ENCODE peak calls at places on chromosomes 6 and 20, in six cellular contexts. N is A549, R is K562, P is upper lobe of left lung, X is GM12878, H is HepG2. Z is an unnamed sample.

GRCh38 chr6:21987501-21987957 is 309.3 kb downstream of the PRL start:
- ATAC-seq in X (peak; percentile 38), H (no peak), N (no peak), P (peak; percentile 83), R (peak; percentile 84), Z (peak; percentile 93)

GRCh38 chr6:31639449-31639861 is 13.0 kb downstream of the BAG6 start:
- ATAC-seq in N (no peak), H (peak; percentile 4), X (no peak), P (no peak), R (no peak), Z (no peak)

GRCh38 chr20:52104546-52105044 is 87.0 kb downstream of the ZFP64 start:
- ATAC-seq in H (no peak), P (no peak), R (no peak), N (peak; percentile 12), X (no peak), Z (no peak)

GRCh38 chr20:18973499-18974173 is 160.1 kb downstream of the SCP2D1 start:
- ATAC-seq in N (no peak), X (no peak), H (no peak), P (peak; percentile 49), R (no peak), Z (peak; percentile 92)

GRCh38 chr20:60262967-60263603 is 304.9 kb downstream of the CDH26 start:
- ATAC-seq in H (peak; percentile 57), X (no peak), R (peak; percentile 80), N (no peak), P (no peak), Z (no peak)

GRCh38 chr6:17484201-17484606 is 90.8 kb downstream of the CAP2 start:
- ATAC-seq in N (no peak), P (no peak), R (no peak), X (no peak), H (no peak), Z (no peak)

GRCh38 chr6:3351105-3351676 is 92.4 kb downstream of the PSMG4 start:
- ATAC-seq in P (no peak), R (no peak), N (no peak), H (no peak), X (no peak), Z (no peak)

GRCh38 chr6:28747083-28747630 is 176.6 kb downstream of the TRIM27 start:
- ATAC-seq in N (peak; percentile 58), R (peak; percentile 10), H (peak; percentile 18), X (no peak), P (no peak), Z (no peak)

GRCh38 chr6:147973806-147974205 is 368.8 kb upstream of the SASH1 start:
- ATAC-seq in P (no peak), R (no peak), N (no peak), X (no peak), H (no peak), Z (no peak)

GRCh38 chr6:6542357-6542756 is 46.2 kb upstream of the LY86 start:
- ATAC-seq in R (no peak), X (no peak), N (no peak), P (no peak), H (no peak), Z (no peak)

GRCh38 chr6:157748839-157749571 is 74.0 kb upstream of the SNX9 start:
- ATAC-seq in R (no peak), H (no peak), N (no peak), P (no peak), X (no peak), Z (no peak)

GRCh38 chr20:2386516-2387179 is 5.9 kb downstream of the TGM6 start:
- ATAC-seq in R (no peak), N (no peak), P (no peak), H (no peak), X (no peak), Z (no peak)

GRCh38 chr6:148140772-148141557 is 201.7 kb upstream of the SASH1 start:
- ATAC-seq in N (peak; percentile 74), R (no peak), X (no peak), P (no peak), H (no peak), Z (no peak)

GRCh38 chr6:31826793-31827285 is 699 bp upstream of the HSPA1B start:
- ATAC-seq in R (peak; percentile 33), N (peak; percentile 50), X (peak; percentile 39), H (no peak), P (peak; percentile 81), Z (peak; percentile 70)

GRCh38 chr20:25033941-25034335 is 24.0 kb downstream of the ACSS1 start:
- ATAC-seq in N (no peak), X (no peak), H (no peak), P (no peak), R (no peak), Z (no peak)

GRCh38 chr20:46683939-46684750 is 5.1 kb downstream of the TP53RK start:
- ATAC-seq in H (no peak), R (peak; percentile 92), P (peak; percentile 76), X (no peak), N (no peak), Z (peak; percentile 73)

GRCh38 chr20:54340206-54340605 is 132.3 kb downstream of the PFDN4 start:
- ATAC-seq in P (no peak), X (no peak), H (no peak), N (no peak), R (no peak), Z (no peak)

GRCh38 chr6:67689329-67689728 is 945.8 kb upstream of the ADGRB3 start:
- ATAC-seq in R (no peak), X (no peak), H (no peak), N (no peak), P (no peak), Z (no peak)

GRCh38 chr20:57547250-57547649 is 13.7 kb upstream of the PCK1 start:
- ATAC-seq in R (no peak), N (peak; percentile 55), X (no peak), H (peak; percentile 54), P (no peak), Z (no peak)

GRCh38 chr6:54063228-54063539 is 48.1 kb upstream of the MLIP start:
- ATAC-seq in H (no peak), P (no peak), R (no peak), X (no peak), N (no peak), Z (no peak)

GRCh38 chr6:39173276-39173675 is 56.0 kb downstream of the KCNK5 start:
- ATAC-seq in N (no peak), P (no peak), X (no peak), R (no peak), H (no peak), Z (no peak)

GRCh38 chr6:130010387-130010786 is 8.0 kb upstream of the L3MBTL3 start:
- ATAC-seq in X (no peak), N (no peak), H (no peak), P (no peak), R (no peak), Z (no peak)

GRCh38 chr20:61821698-61822097 is 244.0 kb downstream of the TAF4 start:
- ATAC-seq in N (no peak), R (no peak), P (no peak), H (no peak), X (no peak), Z (no peak)

GRCh38 chr20:56752274-56752673 is 123.2 kb downstream of the TFAP2C start:
- ATAC-seq in N (peak; percentile 47), X (no peak), P (no peak), H (no peak), R (no peak), Z (no peak)

GRCh38 chr6:10800810-10801209 is 37.5 kb downstream of the MAK start:
- ATAC-seq in N (peak; percentile 71), P (no peak), R (peak; percentile 24), X (no peak), H (peak; percentile 85), Z (no peak)

GRCh38 chr6:119348308-119349040 is 1.1 kb downstream of the MAN1A1 start:
- ATAC-seq in H (peak; percentile 46), N (no peak), X (peak; percentile 2), R (peak; percentile 1), P (no peak), Z (no peak)

DNA sequence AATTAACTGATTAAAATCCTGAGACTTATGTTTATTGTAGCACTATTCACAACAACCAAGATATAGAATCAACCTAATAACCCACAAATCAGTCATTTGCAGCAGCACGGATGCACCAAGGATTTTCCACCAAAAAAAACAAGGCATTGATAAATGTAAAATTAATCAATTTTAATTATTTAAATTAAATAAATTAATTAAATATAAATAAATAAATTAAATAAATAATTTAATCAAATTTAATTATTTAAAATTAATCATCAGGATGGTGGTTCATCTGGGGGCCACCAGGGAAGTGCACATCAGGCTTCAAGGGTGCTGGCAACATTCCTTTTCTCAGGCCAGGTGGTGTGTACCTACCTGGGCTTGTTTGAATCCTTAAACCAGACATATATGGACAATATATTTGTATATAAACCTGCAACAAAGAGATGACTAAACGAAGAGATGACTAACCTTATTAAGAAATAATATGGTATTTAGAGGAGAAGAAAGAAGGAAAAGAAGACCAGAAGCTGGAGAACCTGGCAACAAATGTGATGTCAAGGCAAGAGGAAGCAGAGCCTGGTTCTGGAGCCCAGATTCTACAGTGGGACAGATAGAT is 89.2 kb downstream of the CD164 start:
- ATAC-seq in H (no peak), X (no peak), R (no peak), P (no peak), N (no peak), Z (no peak)
- TF ChIP-seq EP300 in H (no peak), X (no peak), R (no peak), P (no peak), N (no peak), Z (no peak)

GRCh38 chr6:155436981-155437749 is 18.5 kb downstream of the NOX3 start:
- ATAC-seq in P (no peak), N (no peak), H (no peak), R (no peak), X (no peak), Z (no peak)
- TF ChIP-seq EP300 in P (no peak), N (no peak), H (no peak), R (no peak), X (no peak), Z (no peak)

DNA sequence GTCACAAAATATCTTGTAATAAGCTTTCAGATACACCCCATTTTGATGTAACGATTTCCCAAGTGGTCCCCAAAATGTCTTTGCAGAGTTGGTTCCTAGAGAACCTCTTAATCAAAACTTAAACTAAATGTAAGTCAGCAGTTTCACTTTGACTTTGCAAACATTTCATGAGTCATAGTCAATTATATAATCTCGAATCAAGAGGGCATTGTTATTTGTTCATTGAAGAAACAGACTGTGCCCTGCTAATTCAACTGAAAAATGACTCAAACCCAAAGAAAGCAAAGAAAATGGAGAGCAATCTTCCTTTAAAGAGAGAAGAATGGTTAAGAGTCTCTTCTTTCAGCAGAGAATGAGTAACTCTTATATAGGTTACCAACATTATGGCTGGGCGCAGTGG is 58.3 kb downstream of the IPCEF1 start:
- ATAC-seq in N (no peak), X (peak; percentile 74), R (no peak), H (no peak), P (no peak), Z (no peak)
- TF ChIP-seq EP300 in N (no peak), X (peak; percentile 62), R (no peak), H (no peak), P (no peak), Z (no peak)

DNA sequence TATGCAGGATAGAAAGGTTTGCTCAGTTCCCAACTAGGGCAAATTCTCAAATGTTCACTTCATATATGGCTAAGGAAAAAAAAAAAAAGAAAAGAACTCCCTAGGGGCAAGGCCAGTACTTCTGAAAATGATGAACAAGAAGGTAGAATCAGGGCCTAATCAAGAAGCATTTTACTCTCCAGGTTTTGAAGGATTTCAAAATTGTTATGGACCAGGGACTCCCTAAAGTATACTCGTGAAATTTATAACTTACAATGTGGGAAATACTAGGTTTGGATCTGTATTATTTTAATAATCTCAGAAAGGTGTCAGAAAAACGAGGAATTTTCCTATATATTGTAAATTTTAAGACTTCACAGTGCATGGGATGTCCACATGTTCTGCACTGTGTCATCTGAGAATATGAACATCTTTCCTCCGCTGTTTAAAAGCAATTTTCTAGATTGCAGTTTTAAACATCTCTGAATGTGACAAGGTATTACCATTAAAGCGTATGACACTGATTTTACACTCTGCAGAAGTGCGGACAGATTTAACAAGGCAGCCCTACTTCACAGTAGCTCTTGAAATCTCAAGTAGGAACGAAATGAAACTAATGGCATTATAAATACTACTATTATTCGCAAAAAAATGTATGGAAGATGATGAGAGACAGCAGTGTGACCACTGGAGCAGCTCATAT is 14.0 kb downstream of the PLAGL1 start:
- ATAC-seq in P (no peak), X (no peak), R (no peak), H (no peak), N (no peak), Z (no peak)
- TF ChIP-seq EP300 in P (no peak), X (no peak), R (no peak), H (no peak), N (no peak), Z (no peak)

Z was measured in gastroesophageal sphincter.